ENCODE peak calls at places on chromosome 22, in eight cellular contexts. C is CD8-positive, alpha-beta T cell; Q is testis; P is mesendoderm; R is WERI-Rb-1; E is neuronal stem cell; T is cardiac muscle cell; N is OCI-LY7. W is an unnamed sample.

GRCh38 chr22:36979016-36979415 is 40.2 kb downstream of the TST start:
- DNase-seq in C (no peak), Q (no peak), R (no peak), T (no peak), P (no peak), E (no peak), N (no peak), W (no peak)

GRCh38 chr22:42437488-42438292 is 5.5 kb upstream of the NFAM1 start:
- DNase-seq in N (peak; percentile 86), E (peak; percentile 83), R (peak; percentile 83), Q (peak; percentile 82), P (peak; percentile 84), C (peak; percentile 86), T (peak; percentile 80), W (peak; percentile 85)

GRCh38 chr22:37103696-37104452 is 5.6 kb downstream of the TMPRSS6 start:
- DNase-seq in C (no peak), R (no peak), N (no peak), T (no peak), P (no peak), E (no peak), Q (no peak), W (no peak)

GRCh38 chr22:49096476-49096875 is 731.2 kb downstream of the BRD1 start:
- DNase-seq in C (no peak), Q (no peak), P (no peak), N (no peak), E (no peak), T (no peak), R (no peak), W (no peak)

GRCh38 chr22:44616882-44617655 is 84.9 kb upstream of the PRR5 start:
- DNase-seq in P (peak; percentile 21), R (no peak), C (no peak), N (no peak), E (no peak), Q (no peak), T (no peak), W (no peak)

GRCh38 chr22:31715157-31715778 is 34.7 kb downstream of the PRR14L start:
- DNase-seq in E (no peak), R (no peak), T (no peak), C (no peak), Q (no peak), P (no peak), N (no peak), W (no peak)

GRCh38 chr22:19759994-19760651 is 455 bp upstream of the TBX1 start:
- DNase-seq in C (no peak), R (no peak), T (no peak), E (no peak), N (no peak), P (no peak), Q (no peak), W (peak; percentile 42)

GRCh38 chr22:37951305-37951704 is 2.1 kb downstream of the C22orf23 start:
- DNase-seq in E (no peak), Q (no peak), P (peak; percentile 71), R (no peak), C (no peak), T (no peak), N (no peak), W (peak; percentile 28)

GRCh38 chr22:38317995-38318715 is 922 bp upstream of the CSNK1E start:
- DNase-seq in N (no peak), T (no peak), Q (peak; percentile 66), R (peak; percentile 63), C (no peak), E (no peak), P (peak; percentile 48), W (peak; percentile 94)

GRCh38 chr22:37032535-37033460 is 13.3 kb downstream of the MPST start:
- DNase-seq in R (no peak), N (no peak), Q (no peak), T (no peak), P (peak; percentile 72), E (no peak), C (no peak), W (no peak)

GRCh38 chr22:17897411-17897810 is 123.1 kb upstream of the BID start:
- DNase-seq in P (peak; percentile 61), T (no peak), Q (no peak), N (no peak), R (no peak), E (no peak), C (no peak), W (no peak)

GRCh38 chr22:38205261-38206128 is 3.7 kb downstream of the MAFF start:
- DNase-seq in C (no peak), T (peak; percentile 22), N (no peak), E (no peak), Q (peak; percentile 88), R (no peak), P (no peak), W (no peak)

GRCh38 chr22:43829904-43830851 is 18.1 kb upstream of the EFCAB6 start:
- DNase-seq in R (no peak), Q (peak; percentile 39), T (no peak), C (no peak), P (no peak), N (no peak), E (no peak), W (no peak)

GRCh38 chr22:47836957-47837356 is 1074.5 kb downstream of the TBC1D22A start:
- DNase-seq in T (no peak), E (no peak), R (no peak), N (no peak), C (no peak), Q (no peak), P (peak; percentile 77), W (peak; percentile 95)

GRCh38 chr22:17678817-17679385 is 40.3 kb downstream of the BCL2L13 start:
- DNase-seq in T (no peak), P (peak; percentile 90), C (no peak), R (no peak), E (no peak), Q (no peak), N (no peak), W (no peak)

GRCh38 chr22:36204001-36204640 is 2.5 kb upstream of the APOL4 start:
- DNase-seq in T (no peak), P (no peak), E (no peak), R (no peak), N (no peak), Q (no peak), C (no peak), W (no peak)

GRCh38 chr22:17772963-17773605 is 1.2 kb downstream of the BID start:
- DNase-seq in T (no peak), E (no peak), R (no peak), P (no peak), N (no peak), C (no peak), Q (no peak), W (no peak)

GRCh38 chr22:21942407-21942895 is 10.2 kb downstream of the PPM1F start:
- DNase-seq in P (no peak), Q (no peak), C (no peak), T (no peak), N (no peak), E (no peak), R (no peak), W (peak; percentile 60)

GRCh38 chr22:47794851-47795250 is 1032.4 kb downstream of the TBC1D22A start:
- DNase-seq in E (no peak), C (peak; percentile 2), T (no peak), R (no peak), Q (no peak), P (no peak), N (no peak), W (no peak)

GRCh38 chr22:19062139-19062789 is 59.9 kb downstream of the DGCR2 start:
- DNase-seq in Q (no peak), R (peak; percentile 82), T (no peak), E (no peak), N (no peak), C (no peak), P (no peak), W (no peak)

GRCh38 chr22:31496735-31497146 is 405 bp downstream of the SFI1 start:
- DNase-seq in P (no peak), N (peak; percentile 62), T (no peak), C (peak; percentile 58), R (no peak), E (no peak), Q (peak; percentile 36), W (peak; percentile 22)

GRCh38 chr22:29539105-29539504 is 14.5 kb downstream of the THOC5 start:
- DNase-seq in R (no peak), N (no peak), P (no peak), E (no peak), C (no peak), T (no peak), Q (no peak), W (no peak)

GRCh38 chr22:29536411-29536810 is 17.1 kb downstream of the THOC5 start:
- DNase-seq in E (no peak), R (no peak), N (no peak), T (no peak), P (no peak), Q (no peak), C (no peak), W (no peak)

DNA sequence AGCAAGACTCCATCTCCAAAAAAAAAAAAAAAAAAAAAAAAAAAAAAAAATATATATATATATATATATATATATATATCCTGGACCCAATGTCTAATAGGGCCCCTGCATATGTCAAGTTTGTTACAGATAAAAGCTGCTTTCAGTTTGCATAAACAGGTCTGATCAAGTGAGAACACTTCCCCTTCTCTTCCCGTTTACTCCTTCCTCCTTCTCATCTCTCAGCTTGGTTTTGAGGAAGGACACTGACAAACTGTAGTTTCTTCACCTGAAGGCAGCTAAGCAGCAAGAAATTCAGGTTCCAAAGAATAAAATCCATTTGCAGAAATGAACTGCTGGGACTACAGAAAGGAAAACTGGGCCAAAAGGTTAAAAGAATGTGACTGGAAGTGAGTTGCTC is 11.7 kb downstream of the THOC5 start:
- DNase-seq in T (no peak), R (no peak), P (no peak), C (no peak), N (no peak), E (no peak), Q (no peak), W (no peak)
- H3K36me3 ChIP-seq in T (peaks cover 59% of the 10 kb centered on the region), R (peaks cover 83% of the 10 kb centered on the region), P (peaks cover 15% of the 10 kb centered on the region), C (peaks cover 29% of the 10 kb centered on the region), N (peaks cover 76% of the 10 kb centered on the region), E (peaks cover 87% of the 10 kb centered on the region), Q (no peaks in the 10 kb centered on the region), W (peaks cover 40% of the 10 kb centered on the region)

GRCh38 chr22:39958916-39959639 is 1.1 kb upstream of the TMA7B start:
- DNase-seq in Q (no peak), T (peak; percentile 17), P (no peak), N (no peak), R (no peak), C (no peak), E (no peak), W (no peak)
- H3K27ac ChIP-seq in Q (no peak overlapping the region), T (no peak overlapping the region), P (no peak overlapping the region), N (no peak overlapping the region), R (no peak overlapping the region), C (peak overlapping the region; percentile 18), E (no peak overlapping the region), W (no peak overlapping the region)

DNA sequence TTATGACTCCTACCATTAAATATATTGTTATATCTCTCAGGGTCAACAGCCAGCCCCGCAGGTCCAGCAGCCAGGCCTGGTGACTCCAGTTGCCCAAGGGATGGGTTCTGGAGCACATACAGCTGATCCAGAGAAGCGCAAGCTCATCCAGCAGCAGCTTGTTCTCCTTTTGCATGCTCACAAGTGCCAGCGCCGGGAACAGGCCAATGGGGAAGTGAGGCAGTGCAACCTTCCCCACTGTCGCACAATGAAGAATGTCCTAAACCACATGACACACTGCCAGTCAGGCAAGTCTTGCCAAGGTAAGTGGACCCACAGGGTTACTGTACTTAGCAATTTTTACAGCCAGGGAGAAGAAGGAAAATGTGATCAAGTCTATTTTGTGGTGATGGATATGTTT is 35.1 kb downstream of the EP300 start:
- DNase-seq in E (no peak), P (no peak), R (no peak), Q (no peak), C (no peak), T (no peak), N (no peak), W (no peak)
- H3K36me3 ChIP-seq in E (peaks cover 96% of the 10 kb centered on the region), P (peaks cover 8% of the 10 kb centered on the region), R (peaks cover 89% of the 10 kb centered on the region), Q (no peaks in the 10 kb centered on the region), C (peaks cover 46% of the 10 kb centered on the region), T (peaks cover 71% of the 10 kb centered on the region), N (peaks cover 95% of the 10 kb centered on the region), W (peaks cover 57% of the 10 kb centered on the region)

GRCh38 chr22:23200896-23201295 is 20.6 kb downstream of the BCR start:
- DNase-seq in R (no peak), C (no peak), P (no peak), Q (no peak), N (no peak), E (no peak), T (no peak), W (no peak)
- H3K27ac ChIP-seq in R (no peak overlapping the region), C (no peak overlapping the region), P (no peak overlapping the region), Q (no peak overlapping the region), N (no peak overlapping the region), E (no peak overlapping the region), T (no peak overlapping the region), W (no peak overlapping the region)

W was measured in SJCRH30.